ENCODE peak calls at places on chromosomes 12 and 14, in four cellular contexts. One of them, this sample, is unnamed.
A peak's percentile ranks its signal among the peaks of the same experiment; 100 is the strongest.

GRCh38 chr14:80621701-80622100 is 319.8 kb downstream of the CEP128 start:
- DNase-seq in G401: no peak
- DNase-seq in foreskin fibroblast: peak; percentile 64
- DNase-seq in HS-5: no peak
- DNase-seq in this sample: peak; percentile 53

GRCh38 chr12:25135531-25136154 is 59.3 kb downstream of the DNAI7 start:
- DNase-seq in G401: no peak
- DNase-seq in foreskin fibroblast: no peak
- DNase-seq in HS-5: no peak
- DNase-seq in this sample: no peak

GRCh38 chr12:31874961-31875608 is 84.1 kb upstream of the RESF1 start:
- DNase-seq in G401: no peak
- DNase-seq in foreskin fibroblast: peak; percentile 74
- DNase-seq in HS-5: peak; percentile 22
- DNase-seq in this sample: peak; percentile 14

GRCh38 chr14:33693237-33693636 is 257.6 kb downstream of the EGLN3 start:
- DNase-seq in G401: no peak
- DNase-seq in foreskin fibroblast: peak; percentile 84
- DNase-seq in HS-5: no peak
- DNase-seq in this sample: peak; percentile 53

GRCh38 chr12:13376627-13377373 is 180.3 kb downstream of the EMP1 start:
- DNase-seq in G401: no peak
- DNase-seq in foreskin fibroblast: no peak
- DNase-seq in HS-5: no peak
- DNase-seq in this sample: no peak

GRCh38 chr14:65810326-65810725 is 397.8 kb downstream of the FUT8 start:
- DNase-seq in G401: no peak
- DNase-seq in foreskin fibroblast: no peak
- DNase-seq in HS-5: no peak
- DNase-seq in this sample: no peak

GRCh38 chr14:95361373-95362179 is 41.9 kb upstream of the CLMN start:
- DNase-seq in G401: peak; percentile 0
- DNase-seq in foreskin fibroblast: no peak
- DNase-seq in HS-5: no peak
- DNase-seq in this sample: no peak

GRCh38 chr12:6828671-6829531 is 694 bp downstream of the P3H3 start:
- DNase-seq in G401: peak; percentile 82
- DNase-seq in foreskin fibroblast: peak; percentile 82
- DNase-seq in HS-5: no peak
- DNase-seq in this sample: no peak

GRCh38 chr14:99595034-99595433 is 9.0 kb downstream of the CCDC85C start:
- DNase-seq in G401: no peak
- DNase-seq in foreskin fibroblast: no peak
- DNase-seq in HS-5: no peak
- DNase-seq in this sample: no peak

GRCh38 chr12:91139981-91140659 is 28.8 kb upstream of the LUM start:
- DNase-seq in G401: no peak
- DNase-seq in foreskin fibroblast: peak; percentile 91
- DNase-seq in HS-5: peak; percentile 63
- DNase-seq in this sample: peak; percentile 88

GRCh38 chr12:27870939-27871338 is 90.9 kb upstream of the MANSC4 start:
- DNase-seq in G401: no peak
- DNase-seq in foreskin fibroblast: peak; percentile 83
- DNase-seq in HS-5: peak; percentile 67
- DNase-seq in this sample: peak; percentile 37

GRCh38 chr14:100079606-100080005 is 14.4 kb downstream of the EVL start:
- DNase-seq in G401: no peak
- DNase-seq in foreskin fibroblast: no peak
- DNase-seq in HS-5: no peak
- DNase-seq in this sample: no peak

GRCh38 chr12:128817115-128818015 is 6.4 kb downstream of the SLC15A4 start:
- DNase-seq in G401: peak; percentile 83
- DNase-seq in foreskin fibroblast: peak; percentile 53
- DNase-seq in HS-5: no peak
- DNase-seq in this sample: no peak

GRCh38 chr12:64099430-64099829 is 122.7 kb downstream of the KICS2 start:
- DNase-seq in G401: no peak
- DNase-seq in foreskin fibroblast: peak; percentile 93
- DNase-seq in HS-5: peak; percentile 89
- DNase-seq in this sample: peak; percentile 65

GRCh38 chr12:84964048-84964447 is 51.4 kb upstream of the SLC6A15 start:
- DNase-seq in G401: no peak
- DNase-seq in foreskin fibroblast: peak; percentile 48
- DNase-seq in HS-5: no peak
- DNase-seq in this sample: no peak

GRCh38 chr12:54463034-54463433 is 10.4 kb downstream of the GTSF1 start:
- DNase-seq in G401: no peak
- DNase-seq in foreskin fibroblast: peak; percentile 93
- DNase-seq in HS-5: peak; percentile 25
- DNase-seq in this sample: peak; percentile 24

GRCh38 chr12:99959549-99960170 is 25.1 kb downstream of the ANKS1B start:
- DNase-seq in G401: peak; percentile 94
- DNase-seq in foreskin fibroblast: peak; percentile 55
- DNase-seq in HS-5: peak; percentile 39
- DNase-seq in this sample: no peak